ENCODE peak calls at places on chromosome 10, in ten cellular contexts. X, P, U, C, D, S, B, N, K and Y are unnamed samples.
A peak's percentile ranks its signal among the peaks of the same experiment; 100 is the strongest.

GRCh38 chr10:114541081-114541833 is 116.8 kb downstream of the ABLIM1 start:
- DNase-seq in N (peak; percentile 55), B (peak; percentile 89), D (peak; percentile 76), U (peak; percentile 45), K (no peak), X (no peak), C (no peak), S (peak; percentile 69), P (peak; percentile 66), Y (no peak)

GRCh38 chr10:24762161-24762924 is 38.7 kb upstream of the ARHGAP21 start:
- DNase-seq in X (no peak), B (peak; percentile 46), D (peak; percentile 13), P (no peak), S (no peak), U (no peak), K (no peak), C (no peak), N (no peak), Y (no peak)

GRCh38 chr10:19826712-19827111 is 10.5 kb downstream of the PLXDC2 start:
- DNase-seq in C (no peak), B (no peak), K (no peak), D (no peak), N (no peak), X (no peak), S (no peak), P (no peak), U (no peak), Y (no peak)

GRCh38 chr10:66176772-66177171 is 749.1 kb upstream of the LRRTM3 start:
- DNase-seq in X (no peak), U (no peak), K (no peak), N (no peak), P (no peak), C (no peak), D (no peak), S (no peak), B (no peak), Y (no peak)

GRCh38 chr10:33031171-33031570 is 73.1 kb upstream of the ITGB1 start:
- DNase-seq in K (no peak), P (no peak), N (no peak), X (no peak), C (no peak), U (no peak), B (no peak), D (no peak), S (no peak), Y (no peak)

GRCh38 chr10:117439243-117439912 is 64.1 kb upstream of the PDZD8 start:
- DNase-seq in C (no peak), K (no peak), X (peak; percentile 94), U (no peak), D (peak; percentile 56), B (peak; percentile 88), P (no peak), N (no peak), S (no peak), Y (no peak)

GRCh38 chr10:115092555-115093285 is 445 bp upstream of the ATRNL1 start:
- DNase-seq in K (peak; percentile 16), D (peak; percentile 15), B (peak; percentile 18), N (peak; percentile 25), U (no peak), X (peak; percentile 40), C (peak; percentile 44), P (peak; percentile 16), S (peak; percentile 0), Y (no peak)

GRCh38 chr10:119297207-119297968 is 90.0 kb downstream of the GRK5 start:
- DNase-seq in S (no peak), P (no peak), B (no peak), K (no peak), X (no peak), U (no peak), C (no peak), D (no peak), N (no peak), Y (no peak)

GRCh38 chr10:6108631-6109443 is 20.0 kb downstream of the RBM17 start:
- DNase-seq in S (no peak), N (peak; percentile 21), X (peak; percentile 68), P (peak; percentile 31), D (no peak), B (peak; percentile 14), C (no peak), U (no peak), K (peak; percentile 29), Y (no peak)

GRCh38 chr10:80468002-80468401 is 13.9 kb downstream of the TSPAN14 start:
- DNase-seq in N (peak; percentile 46), C (no peak), P (peak; percentile 59), S (peak; percentile 39), D (no peak), U (peak; percentile 64), B (no peak), K (no peak), X (no peak), Y (no peak)

GRCh38 chr10:133274751-133275682 is 1.7 kb downstream of the ADAM8 start:
- DNase-seq in X (no peak), B (no peak), D (no peak), N (peak; percentile 81), P (peak; percentile 81), S (peak; percentile 80), K (no peak), C (no peak), U (peak; percentile 78), Y (no peak)